ENCODE peak calls at places on chromosomes 4 and X, in four cellular contexts. P is spleen, Z is psoas muscle, U is tibial nerve. L is an unnamed sample. For H3K4me1, the result is how much of the 10 kb centered on the place peaks cover.

GRCh38 chrX:153381684-153382532 is 19.2 kb downstream of the PNMA6E start:
- DNase-seq in P (no peak), Z (no peak), U (peak), L (peak)

GRCh38 chrX:29257516-29257915 is 670.3 kb downstream of the IL1RAPL1 start:
- DNase-seq in P (no peak), Z (no peak), U (no peak), L (no peak)

GRCh38 chr4:69707807-69708206 is 52.6 kb downstream of the SULT1B1 start:
- DNase-seq in P (no peak), Z (no peak), U (no peak), L (no peak)

GRCh38 chr4:88880501-88881226 is 176.3 kb downstream of the FAM13A start:
- DNase-seq in P (no peak), Z (no peak), U (no peak), L (no peak)

GRCh38 chr4:6749340-6750171 is 33.0 kb upstream of the KIAA0232 start:
- DNase-seq in P (peak), Z (peak), U (peak), L (no peak)

GRCh38 chr4:5036239-5036638 is 15.0 kb upstream of the STK32B start:
- DNase-seq in P (no peak), Z (no peak), U (no peak), L (no peak)

GRCh38 chrX:23035493-23035892 is 35.7 kb downstream of the DDX53 start:
- DNase-seq in P (no peak), Z (no peak), U (no peak), L (peak)

GRCh38 chr4:6116696-6117285 is 83.6 kb downstream of the JAKMIP1 start:
- DNase-seq in P (no peak), Z (no peak), U (no peak), L (no peak)

GRCh38 chrX:122579521-122579920 is 604.6 kb upstream of the GRIA3 start:
- DNase-seq in P (no peak), Z (no peak), U (no peak), L (no peak)

GRCh38 chr4:993111-994029 is at the start of gene SLC26A1:
- DNase-seq in P (no peak), Z (no peak), U (no peak), L (no peak)

GRCh38 chr4:792729-793108 is 33.2 kb downstream of the CPLX1 start:
- DNase-seq in P (no peak), Z (no peak), U (no peak), L (no peak)

GRCh38 chr4:20662851-20663250 is 37.4 kb upstream of the PACRGL start:
- DNase-seq in P (no peak), Z (no peak), U (no peak), L (no peak)

GRCh38 chr4:54992266-54992665 is 133.1 kb downstream of the KDR start:
- DNase-seq in P (no peak), Z (no peak), U (no peak), L (no peak)

GRCh38 chr4:170652571-170652970 is 562.8 kb upstream of the AADAT start:
- DNase-seq in P (no peak), Z (no peak), U (no peak), L (no peak)

GRCh38 chr4:118282692-118283091 is 70.1 kb downstream of the PRSS12 start:
- DNase-seq in P (no peak), Z (no peak), U (no peak), L (no peak)

GRCh38 chrX:110265624-110266023 is 52.3 kb downstream of the AMMECR1 start:
- DNase-seq in P (no peak), Z (no peak), U (no peak), L (no peak)

GRCh38 chrX:10755477-10756334 is 135.3 kb upstream of the MID1 start:
- DNase-seq in P (no peak), Z (no peak), U (peak), L (peak)

GRCh38 chrX:52271212-52271611 is 86.5 kb downstream of the MAGED4 start:
- DNase-seq in P (no peak), Z (no peak), U (no peak), L (peak)

GRCh38 chrX:110310896-110311295 is 7.0 kb downstream of the AMMECR1 start:
- DNase-seq in P (no peak), Z (no peak), U (no peak), L (no peak)

GRCh38 chr4:113682730-113683129 is 78.8 kb downstream of the CAMK2D start:
- DNase-seq in P (no peak), Z (no peak), U (no peak), L (no peak)

GRCh38 chrX:72100051-72100755 is 31.5 kb downstream of the RTL5 start:
- DNase-seq in P (no peak), Z (no peak), U (no peak), L (no peak)

GRCh38 chr4:54333657-54334056 is 104.6 kb downstream of the PDGFRA start:
- DNase-seq in P (no peak), Z (no peak), U (no peak), L (peak)

GRCh38 chrX:18377802-18378201 is 23.3 kb upstream of the SCML2 start:
- DNase-seq in P (no peak), Z (no peak), U (peak), L (peak)

GRCh38 chrX:18654873-18655836 is 16.8 kb downstream of the RS1 start:
- DNase-seq in P (no peak), Z (no peak), U (no peak), L (no peak)

GRCh38 chr4:80196259-80197131 is 808 bp upstream of the PRDM8 start:
- DNase-seq in P (no peak), Z (no peak), U (no peak), L (peak)

GRCh38 chrX:66050140-66050569 is 10.3 kb upstream of the VSIG4 start:
- DNase-seq in P (no peak), Z (no peak), U (no peak), L (no peak)

GRCh38 chr4:73391774-73392173 is 12.3 kb upstream of the ALB start:
- DNase-seq in P (no peak), Z (no peak), U (no peak), L (no peak)

GRCh38 chrX:139932077-139932900 is 564 bp downstream of the ATP11C start:
- DNase-seq in P (peak), Z (peak), U (peak), L (peak)
- H3K27ac ChIP-seq in P (peak), Z (peak), U (peak), L (peak)

GRCh38 chr4:76993787-76994641 is 44.5 kb downstream of the SEPTIN11 start:
- DNase-seq in P (no peak), Z (peak), U (no peak), L (no peak)

GRCh38 chr4:76989391-76990061 is 40.0 kb downstream of the SEPTIN11 start:
- DNase-seq in P (no peak), Z (no peak), U (no peak), L (no peak)

GRCh38 chr4:76987153-76987562 is 37.6 kb downstream of the SEPTIN11 start:
- DNase-seq in P (no peak), Z (no peak), U (no peak), L (no peak)

GRCh38 chr4:76987685-76988084 is 38.1 kb downstream of the SEPTIN11 start:
- DNase-seq in P (no peak), Z (no peak), U (no peak), L (no peak)

GRCh38 chr4:76990288-76991080 is 40.9 kb downstream of the SEPTIN11 start:
- DNase-seq in P (no peak), Z (no peak), U (no peak), L (no peak)
- TF ChIP-seq CTCF in P (no peak), Z (no peak), U (no peak), L (no peak)

DNA sequence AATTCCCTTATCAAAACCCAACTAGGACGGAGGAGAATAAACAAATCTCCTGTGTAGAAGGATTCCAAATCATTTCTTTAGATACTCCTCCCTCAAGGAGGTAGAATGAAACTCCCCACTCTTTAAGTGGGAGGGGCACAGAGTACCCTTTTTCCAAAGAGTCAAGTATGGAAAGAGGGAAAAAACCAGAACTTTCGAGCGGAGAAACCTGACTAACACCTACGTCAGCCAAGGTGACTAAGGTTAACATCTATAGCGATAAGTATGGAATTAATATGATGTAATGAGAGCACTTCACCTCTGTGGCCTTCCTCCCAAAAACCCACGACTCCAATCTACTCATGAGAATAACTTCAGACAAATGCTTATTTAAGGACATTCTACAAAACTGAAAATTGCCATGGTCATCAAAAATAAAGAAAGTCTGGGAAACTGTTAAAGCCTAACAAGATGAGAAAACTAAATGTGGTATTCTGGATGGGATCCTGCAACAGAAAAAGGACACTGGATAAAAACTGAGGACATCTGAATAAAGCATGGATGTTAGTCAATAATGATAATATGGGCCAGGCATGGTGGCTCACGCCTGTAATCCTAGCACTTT is 157.0 kb upstream of the MAP3K15 start:
- DNase-seq in P (no peak), Z (no peak), U (no peak), L (no peak)
- H3K4me1 ChIP-seq in P (under half), Z (under half), U (under half), L (under half)

GRCh38 chrX:47648376-47648775 is 2.0 kb downstream of the ELK1 start:
- DNase-seq in P (no peak), Z (no peak), U (no peak), L (no peak)

GRCh38 chrX:47645530-47645929 is 4.8 kb downstream of the ELK1 start:
- DNase-seq in P (no peak), Z (no peak), U (no peak), L (no peak)

GRCh38 chrX:47644557-47645091 is 5.7 kb downstream of the ELK1 start:
- DNase-seq in P (no peak), Z (no peak), U (no peak), L (peak)

GRCh38 chrX:47646636-47647035 is 3.7 kb downstream of the ELK1 start:
- DNase-seq in P (no peak), Z (no peak), U (no peak), L (no peak)

DNA sequence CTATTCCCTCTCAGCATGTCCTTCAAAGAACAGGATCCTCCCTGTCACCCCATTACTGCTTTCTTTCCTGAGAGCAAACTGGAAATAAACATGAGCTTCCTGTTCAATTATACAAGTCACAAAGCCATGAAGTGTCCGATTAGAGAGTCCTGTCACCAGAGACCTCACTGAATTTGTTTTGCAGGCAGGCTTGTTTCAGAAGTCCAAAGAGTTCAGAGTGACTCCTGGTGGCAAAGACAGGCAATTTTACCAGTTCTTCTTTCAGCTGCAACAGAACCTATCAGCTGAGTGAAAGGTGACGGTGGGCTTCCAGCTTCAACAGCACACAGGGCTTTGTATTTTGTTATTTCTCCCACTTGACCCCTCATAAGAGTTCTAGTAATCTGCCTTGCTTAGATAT is 6.4 kb downstream of the ELK1 start:
- DNase-seq in P (no peak), Z (no peak), U (no peak), L (peak)
- H3K27ac ChIP-seq in P (peak), Z (no peak), U (no peak), L (no peak)